ENCODE peak calls at places on chromosome 22, in ten cellular contexts. M, Q, T, W, V, P, G, F, R and U are unnamed samples.

GRCh38 chr22:46627806-46628482 is 7.8 kb downstream of the GRAMD4 start:
- DNase-seq in Q (no peak), V (no peak), W (no peak), T (no peak), F (no peak), R (no peak), M (no peak), P (no peak), G (no peak), U (no peak)

GRCh38 chr22:38069372-38070249 is 12.4 kb downstream of the PICK1 start:
- DNase-seq in T (no peak), F (peak; percentile 25), W (no peak), G (no peak), P (peak; percentile 45), Q (peak; percentile 97), M (peak; percentile 29), R (no peak), V (peak; percentile 91), U (peak; percentile 94)

GRCh38 chr22:47599753-47600152 is 837.3 kb downstream of the TBC1D22A start:
- DNase-seq in P (no peak), Q (no peak), T (no peak), R (no peak), V (no peak), M (no peak), W (peak; percentile 44), G (no peak), F (no peak), U (peak; percentile 47)

GRCh38 chr22:30640839-30641430 is 5.4 kb downstream of the SLC35E4 start:
- DNase-seq in Q (peak; percentile 90), F (no peak), P (no peak), T (no peak), G (no peak), V (no peak), W (no peak), M (no peak), R (no peak), U (no peak)

GRCh38 chr22:46652081-46652929 is 32.1 kb downstream of the GRAMD4 start:
- DNase-seq in Q (no peak), G (no peak), W (no peak), T (no peak), F (peak; percentile 26), V (peak; percentile 82), M (peak; percentile 48), R (no peak), P (peak; percentile 88), U (no peak)

GRCh38 chr22:46761539-46762237 is 762 bp upstream of the TBC1D22A start:
- DNase-seq in M (no peak), Q (no peak), F (no peak), W (peak; percentile 7), T (no peak), P (no peak), R (no peak), V (no peak), G (no peak), U (no peak)

GRCh38 chr22:25900390-25900789 is 158.4 kb downstream of the MYO18B start:
- DNase-seq in G (no peak), F (no peak), M (no peak), V (no peak), R (no peak), P (no peak), Q (no peak), T (no peak), W (no peak), U (no peak)

GRCh38 chr22:29872989-29873388 is 10.0 kb upstream of the MTMR3 start:
- DNase-seq in Q (no peak), P (no peak), G (no peak), T (no peak), M (no peak), V (no peak), W (no peak), F (no peak), R (no peak), U (no peak)

GRCh38 chr22:40890881-40891280 is 29.0 kb upstream of the DNAJB7 start:
- DNase-seq in R (no peak), M (no peak), F (no peak), G (no peak), P (no peak), Q (no peak), T (no peak), V (no peak), W (no peak), U (no peak)

GRCh38 chr22:41612626-41613025 is 8.2 kb downstream of the DESI1 start:
- DNase-seq in F (no peak), P (no peak), R (no peak), V (no peak), T (no peak), W (no peak), Q (no peak), M (no peak), G (no peak), U (no peak)

GRCh38 chr22:48277868-48278581 is 1515.6 kb downstream of the TBC1D22A start:
- DNase-seq in W (no peak), Q (no peak), G (no peak), T (no peak), V (no peak), P (no peak), R (no peak), F (no peak), M (no peak), U (peak; percentile 54)

GRCh38 chr22:44567846-44568493 is 69.9 kb upstream of the RTL6 start:
- DNase-seq in Q (no peak), M (peak; percentile 65), R (peak; percentile 51), F (peak; percentile 27), T (peak; percentile 50), W (peak; percentile 79), G (no peak), P (peak; percentile 46), V (peak; percentile 27), U (peak; percentile 68)

GRCh38 chr22:33180371-33180770 is 122.2 kb upstream of the SYN3 start:
- DNase-seq in R (no peak), V (no peak), G (no peak), W (no peak), M (no peak), T (no peak), P (no peak), Q (no peak), F (no peak), U (no peak)

GRCh38 chr22:33789690-33790253 is 130.5 kb downstream of the LARGE1 start:
- DNase-seq in M (no peak), P (no peak), F (no peak), V (no peak), R (no peak), T (no peak), G (no peak), Q (no peak), W (no peak), U (no peak)

GRCh38 chr22:39244073-39244495 is 698 bp downstream of the PDGFB start:
- DNase-seq in M (no peak), Q (no peak), F (no peak), R (no peak), P (peak; percentile 23), G (no peak), T (no peak), V (no peak), W (no peak), U (no peak)
- TF ChIP-seq POLR2A in M (no peak), Q (no peak), F (no peak), R (no peak), P (no peak), G (no peak), T (no peak), V (no peak), W (no peak), U (no peak)

GRCh38 chr22:21865041-21865440 is 2.4 kb downstream of the MAPK1 start:
- DNase-seq in P (no peak), F (peak; percentile 67), G (no peak), T (no peak), M (no peak), W (no peak), R (peak; percentile 25), Q (no peak), V (peak; percentile 59), U (peak; percentile 75)
- TF ChIP-seq POLR2A in P (no peak), F (no peak), G (no peak), T (no peak), M (no peak), W (no peak), R (no peak), Q (no peak), V (no peak), U (no peak)

DNA sequence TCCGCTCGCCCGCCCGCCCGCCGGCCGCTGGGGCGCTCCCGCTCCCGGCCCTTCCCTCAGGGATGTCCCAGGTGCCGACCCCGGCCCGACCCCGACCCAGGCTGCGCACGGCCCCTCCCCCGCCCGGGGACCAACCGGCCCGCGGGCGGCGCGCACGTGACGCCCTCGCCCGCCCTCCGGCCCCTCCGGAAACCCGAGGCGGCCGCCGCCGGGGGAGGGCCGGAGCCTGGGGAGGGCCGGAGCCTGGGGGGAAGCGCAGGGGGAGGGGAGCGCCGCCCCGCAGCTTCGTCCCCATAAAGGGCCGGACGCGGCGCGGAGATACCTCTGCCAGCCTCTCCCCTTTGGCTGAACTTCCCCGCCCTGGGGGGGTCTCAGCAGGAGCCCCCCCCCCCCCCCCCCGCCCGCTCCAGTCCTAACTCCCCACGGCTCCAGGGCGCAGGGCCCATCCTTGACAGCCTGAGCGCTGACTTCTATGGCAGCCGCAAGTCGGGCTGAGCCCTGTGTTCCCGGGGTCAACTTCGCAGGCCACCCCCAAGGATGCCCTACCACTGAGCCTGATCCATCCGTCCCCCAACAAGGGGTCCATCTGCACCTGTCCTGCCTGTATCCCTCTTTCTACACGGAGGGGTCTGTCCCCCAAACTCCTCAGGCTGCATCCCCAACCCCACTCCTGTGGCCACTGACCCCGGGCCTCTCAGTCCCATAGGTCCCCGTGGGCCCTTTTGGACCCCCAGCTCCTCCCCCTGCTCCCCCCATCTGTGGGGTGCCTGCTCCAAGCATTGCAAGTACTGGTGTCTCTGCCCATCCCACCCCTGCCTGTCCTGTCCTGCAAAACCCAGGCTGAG is at the start of gene MAPK12:
- DNase-seq in Q (peak; percentile 84), V (no peak), F (peak; percentile 32), T (no peak), M (no peak), P (no peak), G (peak; percentile 93), W (no peak), R (no peak), U (no peak)
- TF ChIP-seq POLR2A in Q (peak; percentile 86), V (no peak), F (no peak), T (no peak), M (no peak), P (no peak), G (no peak), W (no peak), R (no peak), U (no peak)

GRCh38 chr22:35834080-35834479 is 116.4 kb downstream of the APOL5 start:
- DNase-seq in W (no peak), T (no peak), G (no peak), R (no peak), F (peak; percentile 10), Q (no peak), M (no peak), V (no peak), P (no peak), U (no peak)

GRCh38 chr22:35838849-35839646 is 121.4 kb downstream of the APOL5 start:
- DNase-seq in T (no peak), M (peak; percentile 28), G (no peak), R (peak; percentile 57), F (peak; percentile 52), V (no peak), W (no peak), P (peak; percentile 54), Q (peak; percentile 52), U (peak; percentile 84)

GRCh38 chr22:35837328-35837727 is 119.7 kb downstream of the APOL5 start:
- DNase-seq in R (no peak), W (no peak), G (no peak), Q (no peak), F (peak; percentile 43), P (no peak), V (no peak), M (no peak), T (no peak), U (no peak)

GRCh38 chr22:35835998-35836691 is 118.5 kb downstream of the APOL5 start:
- DNase-seq in R (peak; percentile 62), V (peak; percentile 74), Q (peak; percentile 56), P (peak; percentile 75), T (no peak), G (no peak), F (peak; percentile 83), W (no peak), M (peak; percentile 38), U (peak; percentile 76)

GRCh38 chr22:35835267-35835997 is 117.8 kb downstream of the APOL5 start:
- DNase-seq in G (no peak), P (no peak), W (no peak), M (no peak), R (no peak), F (peak; percentile 67), V (no peak), Q (no peak), T (no peak), U (no peak)
- TF ChIP-seq POLR2A in G (no peak), P (no peak), W (no peak), M (no peak), R (no peak), F (no peak), V (no peak), Q (no peak), T (no peak), U (no peak)